ENCODE peak calls at places on chromosomes 6 and 20, in eight cellular contexts. I, L, D, K, V, M, U and S are unnamed samples.

GRCh38 chr20:58880994-58881752 is 28.7 kb downstream of the GNAS start:
- DNase-seq in I (no peak), L (no peak), D (no peak), K (peak; percentile 46), V (no peak), M (no peak), U (no peak), S (no peak)

GRCh38 chr6:1856381-1856780 is 246.7 kb downstream of the FOXC1 start:
- DNase-seq in I (no peak), L (no peak), D (no peak), K (peak; percentile 30), V (no peak), M (no peak), U (peak; percentile 97), S (no peak)

GRCh38 chr6:128242765-128243403 is 277.5 kb downstream of the PTPRK start:
- DNase-seq in I (no peak), L (no peak), D (peak; percentile 16), K (no peak), V (no peak), M (no peak), U (no peak), S (no peak)

GRCh38 chr6:149060300-149060984 is 257.1 kb upstream of the TAB2 start:
- DNase-seq in I (peak; percentile 23), L (no peak), D (peak; percentile 50), K (no peak), V (peak; percentile 46), M (no peak), U (no peak), S (no peak)

GRCh38 chr6:32153835-32154513 is at the start of gene PPT2:
- DNase-seq in I (peak; percentile 97), L (peak; percentile 64), D (peak; percentile 58), K (peak; percentile 73), V (peak; percentile 74), M (peak; percentile 45), U (peak; percentile 63), S (peak; percentile 48)

GRCh38 chr6:103784117-103784516 is 1075.6 kb downstream of the HACE1 start:
- DNase-seq in I (no peak), L (no peak), D (no peak), K (no peak), V (no peak), M (no peak), U (no peak), S (no peak)

GRCh38 chr20:11687546-11688292 is 230.0 kb upstream of the BTBD3 start:
- DNase-seq in I (no peak), L (no peak), D (no peak), K (peak; percentile 73), V (no peak), M (peak; percentile 55), U (no peak), S (no peak)

GRCh38 chr6:131937703-131938631 is 13.2 kb downstream of the CCN2 start:
- DNase-seq in I (peak; percentile 41), L (no peak), D (no peak), K (no peak), V (no peak), M (no peak), U (no peak), S (no peak)

GRCh38 chr6:36382976-36383375 is 4.5 kb downstream of the ETV7 start:
- DNase-seq in I (no peak), L (no peak), D (no peak), K (no peak), V (no peak), M (no peak), U (no peak), S (no peak)

GRCh38 chr20:25238319-25239037 is 9.4 kb upstream of the PYGB start:
- DNase-seq in I (no peak), L (no peak), D (peak; percentile 18), K (no peak), V (no peak), M (no peak), U (no peak), S (no peak)

GRCh38 chr20:1478566-1478965 is 11.9 kb upstream of the NSFL1C start:
- DNase-seq in I (no peak), L (no peak), D (peak; percentile 97), K (no peak), V (no peak), M (peak; percentile 75), U (no peak), S (no peak)

GRCh38 chr6:157054531-157054979 is 268.8 kb downstream of the TMEM242 start:
- DNase-seq in I (no peak), L (no peak), D (no peak), K (no peak), V (peak; percentile 78), M (no peak), U (no peak), S (no peak)

GRCh38 chr6:143299253-143300166 is 151.0 kb downstream of the ADAT2 start:
- DNase-seq in I (no peak), L (no peak), D (no peak), K (no peak), V (no peak), M (no peak), U (no peak), S (no peak)